ENCODE peak calls at places on chromosomes 16 and 17, in five cellular contexts. One of them, this sample, is unnamed.
A peak's percentile ranks its signal among the peaks of the same experiment; 100 is the strongest.

GRCh38 chr17:17792551-17793377 is 44.0 kb downstream of the SREBF1 start:
- DNase-seq in breast epithelium: no peak
- DNase-seq in cardiac muscle cell: no peak
- DNase-seq in testis: peak; percentile 63
- DNase-seq in spleen: peak; percentile 78
- DNase-seq in this sample: no peak

GRCh38 chr16:75919664-75920063 is 193.4 kb upstream of the CPHXL start:
- DNase-seq in breast epithelium: no peak
- DNase-seq in cardiac muscle cell: no peak
- DNase-seq in testis: no peak
- DNase-seq in spleen: no peak
- DNase-seq in this sample: no peak

GRCh38 chr17:39701012-39701783 is 1.3 kb downstream of the ERBB2 start:
- DNase-seq in breast epithelium: no peak
- DNase-seq in cardiac muscle cell: no peak
- DNase-seq in testis: no peak
- DNase-seq in spleen: no peak
- DNase-seq in this sample: no peak

GRCh38 chr17:78315355-78316114 is 44.3 kb downstream of the SOCS3 start:
- DNase-seq in breast epithelium: no peak
- DNase-seq in cardiac muscle cell: no peak
- DNase-seq in testis: peak; percentile 75
- DNase-seq in spleen: no peak
- DNase-seq in this sample: no peak

GRCh38 chr17:54373970-54374369 is 526.7 kb upstream of the TOM1L1 start:
- DNase-seq in breast epithelium: no peak
- DNase-seq in cardiac muscle cell: no peak
- DNase-seq in testis: no peak
- DNase-seq in spleen: no peak
- DNase-seq in this sample: no peak

GRCh38 chr16:11992594-11993524 is 16.3 kb downstream of the SNX29 start:
- DNase-seq in breast epithelium: no peak
- DNase-seq in cardiac muscle cell: no peak
- DNase-seq in testis: no peak
- DNase-seq in spleen: no peak
- DNase-seq in this sample: no peak

GRCh38 chr17:80781188-80781577 is 210.5 kb upstream of the CHMP6 start:
- DNase-seq in breast epithelium: peak; percentile 38
- DNase-seq in cardiac muscle cell: no peak
- DNase-seq in testis: no peak
- DNase-seq in spleen: peak; percentile 86
- DNase-seq in this sample: no peak

GRCh38 chr16:53859995-53860540 is 156.1 kb downstream of the FTO start:
- DNase-seq in breast epithelium: no peak
- DNase-seq in cardiac muscle cell: no peak
- DNase-seq in testis: no peak
- DNase-seq in spleen: no peak
- DNase-seq in this sample: no peak

GRCh38 chr16:8682551-8683259 is 8.3 kb downstream of the ABAT start:
- DNase-seq in breast epithelium: no peak
- DNase-seq in cardiac muscle cell: no peak
- DNase-seq in testis: no peak
- DNase-seq in spleen: peak; percentile 18
- DNase-seq in this sample: no peak

GRCh38 chr16:53258809-53259208 is 175.5 kb upstream of the RBL2 start:
- DNase-seq in breast epithelium: no peak
- DNase-seq in cardiac muscle cell: no peak
- DNase-seq in testis: no peak
- DNase-seq in spleen: no peak
- DNase-seq in this sample: no peak

GRCh38 chr17:28030386-28030785 is 12.1 kb upstream of the NLK start:
- DNase-seq in breast epithelium: no peak
- DNase-seq in cardiac muscle cell: no peak
- DNase-seq in testis: no peak
- DNase-seq in spleen: no peak
- DNase-seq in this sample: no peak

GRCh38 chr17:79680381-79680780 is 50.4 kb upstream of the ENPP7 start:
- DNase-seq in breast epithelium: no peak
- DNase-seq in cardiac muscle cell: no peak
- DNase-seq in testis: no peak
- DNase-seq in spleen: no peak
- DNase-seq in this sample: no peak

GRCh38 chr17:79678091-79678731 is 52.5 kb upstream of the ENPP7 start:
- DNase-seq in breast epithelium: no peak
- DNase-seq in cardiac muscle cell: no peak
- DNase-seq in testis: no peak
- DNase-seq in spleen: no peak
- DNase-seq in this sample: peak; percentile 75

GRCh38 chr17:79677646-79678045 is 53.1 kb upstream of the ENPP7 start:
- DNase-seq in breast epithelium: no peak
- DNase-seq in cardiac muscle cell: no peak
- DNase-seq in testis: no peak
- DNase-seq in spleen: no peak
- DNase-seq in this sample: peak; percentile 75

GRCh38 chr17:79679631-79680340 is 51.0 kb upstream of the ENPP7 start:
- DNase-seq in breast epithelium: no peak
- DNase-seq in cardiac muscle cell: no peak
- DNase-seq in testis: no peak
- DNase-seq in spleen: no peak
- DNase-seq in this sample: peak; percentile 83

DNA sequence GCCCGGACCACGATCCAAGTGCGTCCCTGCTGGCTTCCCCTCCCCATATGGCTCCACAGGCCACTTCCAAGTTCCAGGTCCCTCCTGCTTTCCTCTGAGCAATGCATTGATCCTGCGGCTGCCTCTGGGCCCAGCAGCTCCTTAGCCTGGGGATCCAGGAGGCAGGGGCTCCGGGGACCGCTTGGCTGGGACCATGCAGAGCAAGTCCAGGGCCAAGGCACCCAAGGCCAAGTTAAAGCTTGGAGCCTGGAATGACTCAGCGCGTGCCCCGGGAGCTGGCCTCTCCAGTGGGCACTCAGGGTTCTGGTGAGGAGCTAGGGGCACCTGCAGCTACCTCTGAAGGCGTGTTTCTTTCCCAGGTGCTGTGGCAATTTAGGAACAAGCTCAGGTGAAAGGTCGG is 51.9 kb upstream of the ENPP7 start:
- DNase-seq in breast epithelium: no peak
- DNase-seq in cardiac muscle cell: no peak
- DNase-seq in testis: no peak
- DNase-seq in spleen: no peak
- DNase-seq in this sample: peak; percentile 59
- TF ChIP-seq CTCF in breast epithelium: no peak
- TF ChIP-seq CTCF in cardiac muscle cell: no peak
- TF ChIP-seq CTCF in testis: no peak
- TF ChIP-seq CTCF in spleen: no peak
- TF ChIP-seq CTCF in this sample: no peak

DNA sequence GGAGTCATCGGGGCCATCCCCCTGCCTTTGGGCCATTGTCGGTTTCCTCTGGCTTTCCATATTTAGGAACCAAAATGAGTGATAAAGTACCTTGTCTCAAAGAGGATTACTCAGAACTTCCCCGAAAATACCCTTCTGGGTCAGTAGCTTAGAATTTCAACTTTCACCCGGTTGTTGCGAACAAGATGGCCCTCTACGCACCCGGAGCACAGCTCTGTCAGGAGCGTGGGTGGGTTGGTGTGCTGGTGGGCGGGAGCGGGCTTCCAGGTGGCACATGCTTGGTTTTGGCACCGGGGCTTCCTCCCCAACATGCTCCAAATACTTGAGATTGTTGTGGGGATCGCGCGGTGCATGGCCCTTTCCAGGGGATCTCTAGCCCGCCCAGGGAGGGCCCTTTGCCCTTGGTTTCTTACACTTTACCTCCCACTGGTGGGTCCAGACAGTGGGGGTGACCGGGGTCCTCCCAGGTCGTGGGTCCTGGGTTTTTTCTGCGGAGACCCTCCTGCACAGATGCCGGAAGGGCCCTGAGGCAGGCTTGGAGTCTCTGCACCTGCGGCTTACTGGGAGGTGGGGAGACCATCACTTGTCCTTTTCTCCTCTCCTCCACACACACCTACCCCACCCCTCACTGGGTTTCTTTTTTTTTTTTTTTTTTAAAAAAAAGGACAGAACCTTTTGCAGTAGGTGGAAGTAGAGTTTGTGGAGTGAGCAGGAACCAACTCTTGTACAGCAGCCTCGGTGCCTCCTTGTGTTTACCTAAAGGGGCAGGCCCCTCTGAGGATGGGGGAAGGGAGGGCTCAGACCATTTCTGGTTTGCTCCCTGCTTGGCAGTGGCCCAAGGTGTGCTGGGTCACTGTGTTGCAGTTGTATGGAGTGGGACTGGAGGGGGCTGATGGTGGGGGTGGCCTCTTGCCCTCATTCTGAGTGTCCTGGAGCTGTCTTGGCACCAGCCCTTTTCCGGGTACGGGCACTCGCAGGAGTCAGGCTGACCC is 142.1 kb downstream of the SEC14L1 start:
- DNase-seq in breast epithelium: peak; percentile 67
- DNase-seq in cardiac muscle cell: no peak
- DNase-seq in testis: no peak
- DNase-seq in spleen: no peak
- DNase-seq in this sample: no peak
- TF ChIP-seq CTCF in breast epithelium: no peak
- TF ChIP-seq CTCF in cardiac muscle cell: no peak
- TF ChIP-seq CTCF in testis: no peak
- TF ChIP-seq CTCF in spleen: no peak
- TF ChIP-seq CTCF in this sample: no peak

DNA sequence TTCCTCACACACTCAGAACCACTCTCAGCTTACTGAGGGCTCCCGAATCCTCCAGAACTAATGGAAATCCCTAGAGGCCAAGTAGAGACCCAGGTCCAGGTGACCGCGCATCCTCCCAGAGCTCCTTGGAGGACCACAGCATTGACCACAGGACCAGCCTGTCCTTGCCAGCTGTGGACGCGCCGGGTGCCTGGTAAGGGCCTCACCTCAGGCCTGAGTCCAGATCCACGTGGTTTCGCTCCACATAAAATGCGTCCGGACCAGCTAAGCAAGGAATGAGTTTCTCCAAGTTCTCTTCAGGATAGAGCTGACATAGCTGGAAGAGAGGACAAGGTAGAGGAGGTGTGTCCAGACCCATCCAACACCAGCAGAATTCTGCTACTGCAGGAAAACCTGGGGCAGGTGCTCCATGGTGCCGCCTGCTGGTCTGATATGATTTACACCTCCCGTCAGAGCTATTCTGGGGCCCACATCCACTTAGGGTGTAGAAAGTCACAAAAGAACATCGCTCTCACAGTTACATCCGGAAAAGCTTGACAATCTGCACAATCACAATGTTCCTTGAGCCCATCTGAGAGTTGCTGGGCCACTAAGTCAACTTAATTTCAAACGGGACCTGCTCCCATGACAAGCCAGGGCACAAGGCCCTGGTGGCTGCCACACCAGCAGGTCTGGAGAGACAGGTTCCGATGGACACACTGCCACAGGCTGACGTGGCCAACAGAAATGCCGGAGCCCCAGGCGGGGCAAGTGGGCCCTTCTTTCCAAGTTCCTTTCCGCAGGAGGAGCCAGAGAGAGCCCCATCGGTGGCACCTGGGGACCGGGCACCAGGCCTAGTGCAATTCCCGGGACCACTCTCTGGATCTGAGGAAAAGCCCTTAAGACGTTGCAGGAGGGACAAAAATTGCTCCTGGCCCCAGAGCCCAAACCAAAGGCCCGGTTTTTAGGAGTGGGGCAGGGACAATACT is 28.5 kb downstream of the MAP1LC3B start:
- DNase-seq in breast epithelium: no peak
- DNase-seq in cardiac muscle cell: no peak
- DNase-seq in testis: no peak
- DNase-seq in spleen: no peak
- DNase-seq in this sample: no peak
- TF ChIP-seq CTCF in breast epithelium: no peak
- TF ChIP-seq CTCF in cardiac muscle cell: no peak
- TF ChIP-seq CTCF in testis: no peak
- TF ChIP-seq CTCF in spleen: no peak
- TF ChIP-seq CTCF in this sample: no peak

GRCh38 chr17:4287710-4288109 is 23.9 kb upstream of the ANKFY1 start:
- DNase-seq in breast epithelium: no peak
- DNase-seq in cardiac muscle cell: no peak
- DNase-seq in testis: no peak
- DNase-seq in spleen: no peak
- DNase-seq in this sample: no peak
- TF ChIP-seq CTCF in breast epithelium: no peak
- TF ChIP-seq CTCF in cardiac muscle cell: no peak
- TF ChIP-seq CTCF in testis: no peak
- TF ChIP-seq CTCF in spleen: no peak
- TF ChIP-seq CTCF in this sample: no peak

GRCh38 chr17:29109477-29110371 is 66.8 kb downstream of the PIPOX start:
- DNase-seq in breast epithelium: no peak
- DNase-seq in cardiac muscle cell: no peak
- DNase-seq in testis: no peak
- DNase-seq in spleen: no peak
- DNase-seq in this sample: no peak

GRCh38 chr17:29107084-29107483 is 64.1 kb downstream of the PIPOX start:
- DNase-seq in breast epithelium: no peak
- DNase-seq in cardiac muscle cell: no peak
- DNase-seq in testis: no peak
- DNase-seq in spleen: no peak
- DNase-seq in this sample: no peak

GRCh38 chr17:29107933-29108805 is 65.2 kb downstream of the PIPOX start:
- DNase-seq in breast epithelium: no peak
- DNase-seq in cardiac muscle cell: no peak
- DNase-seq in testis: peak; percentile 82
- DNase-seq in spleen: no peak
- DNase-seq in this sample: no peak

GRCh38 chr17:29110372-29110757 is 67.4 kb downstream of the PIPOX start:
- DNase-seq in breast epithelium: no peak
- DNase-seq in cardiac muscle cell: no peak
- DNase-seq in testis: no peak
- DNase-seq in spleen: no peak
- DNase-seq in this sample: no peak

GRCh38 chr17:29108806-29109476 is 66.0 kb downstream of the PIPOX start:
- DNase-seq in breast epithelium: no peak
- DNase-seq in cardiac muscle cell: no peak
- DNase-seq in testis: no peak
- DNase-seq in spleen: no peak
- DNase-seq in this sample: no peak
- TF ChIP-seq CTCF in breast epithelium: no peak
- TF ChIP-seq CTCF in cardiac muscle cell: no peak
- TF ChIP-seq CTCF in testis: no peak
- TF ChIP-seq CTCF in spleen: no peak
- TF ChIP-seq CTCF in this sample: no peak

GRCh38 chr16:71552698-71553503 is 24.0 kb downstream of the TAT start:
- DNase-seq in breast epithelium: no peak
- DNase-seq in cardiac muscle cell: no peak
- DNase-seq in testis: no peak
- DNase-seq in spleen: no peak
- DNase-seq in this sample: no peak
- TF ChIP-seq CTCF in breast epithelium: no peak
- TF ChIP-seq CTCF in cardiac muscle cell: peak; percentile 17
- TF ChIP-seq CTCF in testis: no peak
- TF ChIP-seq CTCF in spleen: no peak
- TF ChIP-seq CTCF in this sample: no peak

This sample was measured in chondrocyte.